ENCODE peak calls at places on chromosomes 6 and 20, in four cellular contexts. Q is activated T-helper 1 cell treated with anti-CD3 and anti-CD28 coated beads, Interleukin-2, amount 50 U/mL, for 16 hours; G is germinal center; S is NCI-H1436. Y is an unnamed sample.

GRCh38 chr20:24469116-24470030 is at the start of gene SYNDIG1:
- DNase-seq in Q (no peak), S (no peak), G (no peak), Y (no peak)

GRCh38 chr20:54510546-54511129 is 35.2 kb downstream of the DOK5 start:
- DNase-seq in G (no peak), Q (no peak), S (no peak), Y (no peak)

GRCh38 chr20:63222541-63222940 is 6.6 kb upstream of the YTHDF1 start:
- DNase-seq in Q (no peak), S (no peak), G (no peak), Y (no peak)

GRCh38 chr20:19433371-19434316 is 221.2 kb downstream of the SLC24A3 start:
- DNase-seq in Q (no peak), G (peak; percentile 29), S (no peak), Y (no peak)

GRCh38 chr6:2594868-2595267 is 155.9 kb downstream of the MYLK4 start:
- DNase-seq in Q (no peak), S (no peak), G (no peak), Y (no peak)

GRCh38 chr6:158042245-158042798 is 60.7 kb downstream of the SYNJ2 start:
- DNase-seq in Q (no peak), S (no peak), G (no peak), Y (no peak)

GRCh38 chr6:7615611-7616383 is 25.8 kb downstream of the SNRNP48 start:
- DNase-seq in Q (no peak), S (peak; percentile 37), G (peak; percentile 49), Y (no peak)

GRCh38 chr20:602357-602970 is 7.6 kb downstream of the TCF15 start:
- DNase-seq in S (no peak), G (no peak), Q (no peak), Y (no peak)

GRCh38 chr6:156916108-156916801 is 139.1 kb downstream of the ARID1B start:
- DNase-seq in S (no peak), G (peak; percentile 26), Q (no peak), Y (no peak)

GRCh38 chr6:16759181-16759645 is 2.0 kb downstream of the ATXN1 start:
- DNase-seq in S (no peak), Q (no peak), G (no peak), Y (no peak)

GRCh38 chr20:39190666-39191570 is 228.8 kb downstream of the DHX35 start:
- DNase-seq in G (no peak), Q (no peak), S (no peak), Y (no peak)

GRCh38 chr20:2093200-2093781 is 8.3 kb upstream of the STK35 start:
- DNase-seq in Q (no peak), G (peak; percentile 40), S (peak; percentile 14), Y (no peak)

GRCh38 chr6:31464252-31465184 is 33.4 kb upstream of the MICB start:
- DNase-seq in G (no peak), S (no peak), Q (no peak), Y (no peak)

GRCh38 chr6:142013286-142013685 is 119.4 kb upstream of the GJE1 start:
- DNase-seq in S (no peak), Q (no peak), G (no peak), Y (no peak)

GRCh38 chr6:157288575-157288974 is 34.7 kb downstream of the TMEM242 start:
- DNase-seq in S (no peak), Q (no peak), G (no peak), Y (no peak)

GRCh38 chr6:9711313-9711712 is 703.6 kb downstream of the TFAP2A start:
- DNase-seq in Q (no peak), S (no peak), G (no peak), Y (no peak)

GRCh38 chr6:42547407-42548329 is 16.2 kb upstream of the UBR2 start:
- DNase-seq in G (peak; percentile 92), S (peak; percentile 75), Q (peak; percentile 81), Y (peak; percentile 87)

GRCh38 chr6:81073323-81073722 is 679.2 kb downstream of the TENT5A start:
- DNase-seq in S (no peak), Q (no peak), G (no peak), Y (no peak)

GRCh38 chr6:157987788-157988699 is 6.4 kb downstream of the SYNJ2 start:
- DNase-seq in G (no peak), Q (no peak), S (no peak), Y (no peak)

GRCh38 chr6:38169826-38170526 is 350.4 kb downstream of the ZFAND3 start:
- DNase-seq in Q (no peak), G (no peak), S (peak; percentile 80), Y (no peak)

GRCh38 chr20:12409501-12409900 is 491.8 kb downstream of the BTBD3 start:
- DNase-seq in G (no peak), S (no peak), Q (no peak), Y (no peak)

GRCh38 chr6:167274270-167274669 is 16.8 kb upstream of the UNC93A start:
- DNase-seq in S (no peak), Q (no peak), G (no peak), Y (no peak)

GRCh38 chr6:138569970-138570715 is 70.8 kb upstream of the NHSL1 start:
- DNase-seq in Q (no peak), G (no peak), S (no peak), Y (no peak)

GRCh38 chr6:70108230-70108629 is 194.7 kb downstream of the COL9A1 start:
- DNase-seq in G (peak; percentile 15), Q (no peak), S (peak; percentile 5), Y (no peak)

GRCh38 chr6:83429857-83430605 is 820 bp downstream of the ME1 start:
- DNase-seq in G (no peak), S (no peak), Q (no peak), Y (no peak)

Y was measured in stimulated activated CD8-positive, alpha-beta memory T cell treated with anti-CD3 and anti-CD28 coated beads, Interleukin-15, amount 100 ng/mL, for 24 hours.